ENCODE peak calls at places on chromosomes 3 and 15, in six cellular contexts. V, E, X, J, U and B are unnamed samples.

GRCh38 chr3:59006791-59007517 is 42.9 kb downstream of the CFAP20DC start:
- DNase-seq in E (no peak), U (no peak), V (no peak), J (no peak), X (no peak), B (no peak)

GRCh38 chr3:161372321-161373260 is 1.3 kb upstream of the SPTSSB start:
- DNase-seq in J (no peak), E (no peak), U (peak), X (peak), V (no peak), B (no peak)

GRCh38 chr3:71726106-71726505 is 904 bp upstream of the EIF4E3 start:
- DNase-seq in U (no peak), X (no peak), J (no peak), E (no peak), V (no peak), B (no peak)

GRCh38 chr3:175075269-175075668 is 216.1 kb downstream of the NAALADL2 start:
- DNase-seq in U (no peak), X (no peak), E (no peak), V (no peak), J (no peak), B (no peak)

GRCh38 chr15:71752604-71753289 is 57.6 kb upstream of the NR2E3 start:
- DNase-seq in J (no peak), U (peak), E (no peak), V (peak), X (peak), B (peak)

GRCh38 chr15:67415186-67415585 is 105.7 kb upstream of the C15orf61 start:
- DNase-seq in E (no peak), J (no peak), X (no peak), U (no peak), V (no peak), B (no peak)

GRCh38 chr3:66723231-66723630 is 222.4 kb upstream of the LRIG1 start:
- DNase-seq in V (no peak), J (no peak), X (no peak), E (no peak), U (no peak), B (no peak)

GRCh38 chr15:87522997-87523396 is 733.5 kb downstream of the NTRK3 start:
- DNase-seq in V (no peak), U (no peak), X (no peak), J (no peak), E (no peak), B (no peak)

GRCh38 chr15:52019394-52020252 is 604 bp downstream of the MAPK6 start:
- DNase-seq in U (peak), V (peak), E (peak), X (no peak), J (no peak), B (peak)

GRCh38 chr15:52020253-52021085 is 1.4 kb downstream of the MAPK6 start:
- DNase-seq in X (no peak), V (no peak), J (no peak), E (no peak), U (no peak), B (no peak)

GRCh38 chr15:52023169-52023922 is 4.3 kb downstream of the MAPK6 start:
- DNase-seq in V (no peak), E (no peak), X (no peak), U (no peak), J (no peak), B (peak)

GRCh38 chr15:52021892-52022540 is 3.0 kb downstream of the MAPK6 start:
- DNase-seq in J (no peak), U (no peak), V (no peak), E (no peak), X (no peak), B (no peak)

DNA sequence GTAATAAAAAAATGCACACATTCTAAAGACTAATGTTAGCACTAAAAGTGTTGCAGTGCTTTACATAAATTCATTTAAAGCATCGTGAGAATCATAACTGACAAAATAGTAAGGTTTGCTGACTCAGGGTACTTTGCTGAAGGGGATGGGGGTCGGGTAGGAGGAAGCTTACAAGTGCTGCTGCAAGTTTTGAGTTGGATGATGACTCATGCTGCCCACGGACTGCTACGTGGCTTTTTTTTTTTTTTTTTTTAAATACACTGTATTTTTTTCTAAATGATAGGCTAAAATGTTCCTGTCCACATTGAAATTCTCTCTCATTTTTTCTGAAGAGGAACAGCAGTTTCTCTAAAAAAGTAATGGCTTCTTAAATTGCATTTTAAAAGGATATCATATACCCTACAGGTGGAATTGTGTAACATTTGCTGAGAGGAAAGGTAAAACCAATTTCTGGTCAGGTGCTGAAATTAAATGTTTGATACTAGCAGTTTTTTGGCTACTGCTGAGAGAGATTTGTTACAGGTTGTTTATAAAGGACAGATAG is 2.2 kb downstream of the MAPK6 start:
- DNase-seq in X (peak), J (no peak), E (peak), V (peak), U (peak), B (peak)
- TF ChIP-seq CTCF in X (no peak), J (no peak), E (no peak), V (no peak), U (peak), B (no peak)

GRCh38 chr15:59918994-59919951 is 84.8 kb upstream of the FOXB1 start:
- DNase-seq in J (peak), U (no peak), X (no peak), V (no peak), E (no peak), B (peak)
- H3K27ac ChIP-seq in J (peak), U (no peak), X (no peak), V (no peak), E (no peak), B (no peak)

GRCh38 chr3:192487032-192487431 is 240.3 kb downstream of the FGF12 start:
- DNase-seq in V (no peak), E (no peak), U (no peak), J (no peak), X (no peak), B (no peak)

GRCh38 chr3:192482391-192482790 is 244.9 kb downstream of the FGF12 start:
- DNase-seq in E (no peak), X (no peak), V (no peak), J (no peak), U (no peak), B (no peak)

GRCh38 chr3:192481638-192482037 is 245.7 kb downstream of the FGF12 start:
- DNase-seq in X (no peak), J (no peak), V (no peak), U (no peak), E (no peak), B (no peak)

DNA sequence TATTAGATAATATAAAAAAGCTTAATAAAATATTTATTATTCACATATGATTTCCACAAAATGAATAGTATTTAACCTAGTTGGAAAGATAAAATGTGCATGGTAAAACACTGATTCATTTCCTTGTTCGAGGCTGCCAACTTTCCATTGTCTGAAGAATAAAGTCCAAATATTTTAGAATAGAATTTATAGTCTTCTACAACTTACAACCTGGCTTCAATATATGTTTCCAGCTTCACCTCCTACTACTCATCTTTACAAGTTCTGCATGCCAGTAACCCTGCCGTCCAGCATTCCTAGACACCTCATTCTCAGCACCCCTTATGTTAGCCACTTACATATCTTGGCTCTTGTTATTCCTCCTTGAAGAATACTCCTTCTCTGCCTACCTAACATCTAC is 244.5 kb downstream of the FGF12 start:
- DNase-seq in J (no peak), E (no peak), V (no peak), X (no peak), U (no peak), B (no peak)
- TF ChIP-seq SIN3A in J (no peak), E (no peak), V (no peak), X (no peak), U (no peak), B (no peak)

DNA sequence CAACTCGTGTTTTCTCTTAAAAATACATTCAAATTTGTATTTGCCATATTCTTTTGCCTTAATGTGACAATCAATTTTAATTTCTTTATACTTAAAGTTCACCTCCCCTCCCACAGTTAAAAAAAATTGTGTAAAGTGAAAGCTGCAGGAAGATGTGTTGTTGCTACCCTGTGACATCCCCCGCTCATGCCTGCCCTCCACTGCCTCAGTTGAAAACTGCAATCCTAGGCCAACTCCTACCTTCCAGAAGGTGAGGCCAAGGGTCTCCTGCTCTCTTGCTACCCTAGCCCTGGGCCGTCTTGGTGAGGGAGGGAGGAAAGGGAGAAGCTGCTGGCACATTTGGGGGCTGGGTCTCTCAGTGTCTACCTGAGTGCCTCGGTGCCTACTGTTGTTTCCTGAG is 57.0 kb upstream of the CMTM7 start:
- DNase-seq in J (no peak), X (no peak), E (no peak), V (no peak), U (no peak), B (no peak)
- TF ChIP-seq CTCF in J (peak), X (peak), E (peak), V (peak), U (no peak), B (peak)

GRCh38 chr3:125357837-125358236 is 17.3 kb downstream of the ZNF148 start:
- DNase-seq in V (no peak), J (no peak), E (no peak), X (no peak), U (no peak), B (no peak)

GRCh38 chr3:125353659-125354058 is 21.5 kb downstream of the ZNF148 start:
- DNase-seq in U (no peak), J (no peak), X (no peak), E (no peak), V (no peak), B (no peak)

GRCh38 chr3:125357032-125357658 is 18.0 kb downstream of the ZNF148 start:
- DNase-seq in V (peak), E (no peak), X (no peak), U (peak), J (no peak), B (no peak)

GRCh38 chr3:125358923-125359322 is 16.2 kb downstream of the ZNF148 start:
- DNase-seq in E (no peak), U (peak), J (no peak), X (no peak), V (no peak), B (no peak)

DNA sequence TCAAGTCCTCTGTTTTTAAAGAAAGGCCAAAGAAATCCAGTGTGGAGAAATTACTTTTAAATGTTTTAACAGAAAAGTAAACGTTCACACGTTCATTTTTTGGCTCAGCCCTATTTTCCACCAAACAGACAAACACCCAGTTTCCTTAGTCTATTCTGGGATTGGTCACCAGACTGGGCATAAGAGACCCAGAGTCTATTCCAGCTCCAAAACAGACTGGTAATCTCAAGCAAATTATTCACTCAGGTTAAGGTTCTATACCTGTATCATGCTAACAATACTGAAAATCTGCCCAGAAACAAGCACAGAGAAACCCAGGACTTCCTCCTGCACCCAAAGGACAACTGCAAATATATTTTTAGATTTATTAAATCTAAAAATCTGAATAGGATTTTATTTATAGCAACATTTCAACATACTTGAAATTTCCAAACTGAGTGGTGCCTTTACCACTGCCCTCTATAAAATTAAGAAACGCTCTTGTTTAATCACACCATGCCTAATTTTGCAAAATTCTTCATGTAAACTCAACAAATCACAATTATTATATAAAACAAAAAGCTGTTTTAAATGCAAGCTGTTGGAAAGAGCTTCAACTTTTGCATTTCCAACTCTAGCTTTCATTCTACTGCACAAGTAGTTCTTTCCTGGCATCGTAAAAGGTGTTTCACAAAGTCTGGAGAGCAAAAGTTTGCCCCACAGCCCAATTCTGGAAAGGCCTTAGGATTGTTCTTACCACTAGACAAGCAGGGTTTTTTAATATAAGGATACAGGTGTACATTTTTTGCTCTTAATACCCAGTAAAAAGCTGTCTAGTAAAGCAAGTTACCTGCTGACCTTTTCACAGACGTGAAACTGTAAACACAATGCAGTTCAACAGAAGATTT is 18.7 kb downstream of the ZNF148 start:
- DNase-seq in J (no peak), V (no peak), X (no peak), E (no peak), U (no peak), B (no peak)
- H3K27ac ChIP-seq in J (peak), V (peak), X (no peak), E (no peak), U (no peak), B (peak)

DNA sequence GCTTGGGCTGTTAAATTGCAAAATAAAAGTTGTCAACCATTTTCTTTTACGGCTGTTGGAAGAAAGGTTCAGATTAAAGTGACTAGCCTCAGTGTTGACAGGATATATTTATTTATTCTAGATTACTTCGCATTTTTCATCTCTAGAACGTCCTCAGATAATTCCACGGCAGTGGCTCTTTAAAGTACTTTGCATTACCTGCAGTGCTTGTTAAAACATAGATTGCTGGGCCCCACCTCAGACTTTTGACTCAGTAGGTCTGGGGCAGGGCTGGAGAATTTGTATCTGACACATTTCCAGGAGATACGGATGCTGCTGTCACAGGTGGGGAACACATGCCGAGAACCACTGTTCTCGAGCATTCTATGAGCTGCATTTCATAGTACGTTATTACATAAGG is 292.7 kb downstream of the EDEM1 start:
- DNase-seq in V (no peak), J (no peak), U (no peak), X (no peak), E (no peak), B (no peak)
- TF ChIP-seq SIN3A in V (no peak), J (no peak), U (no peak), X (no peak), E (no peak), B (no peak)

GRCh38 chr3:154758109-154758868 is 321.8 kb upstream of the MME start:
- DNase-seq in V (no peak), E (no peak), J (no peak), X (no peak), U (peak), B (no peak)
- TF ChIP-seq CTCF in V (no peak), E (peak), J (no peak), X (peak), U (peak), B (peak)

GRCh38 chr15:22954326-22954725 is 25.8 kb downstream of the CYFIP1 start:
- DNase-seq in U (no peak), X (no peak), E (no peak), V (no peak), J (no peak), B (no peak)

GRCh38 chr15:22954798-22955543 is 25.2 kb downstream of the CYFIP1 start:
- DNase-seq in X (no peak), V (peak), U (no peak), E (no peak), J (no peak), B (no peak)

GRCh38 chr15:22956980-22957264 is 23.2 kb downstream of the CYFIP1 start:
- DNase-seq in U (no peak), V (no peak), J (no peak), X (no peak), E (no peak), B (no peak)

GRCh38 chr15:22956257-22956979 is 23.8 kb downstream of the CYFIP1 start:
- DNase-seq in U (peak), J (no peak), E (no peak), X (no peak), V (no peak), B (no peak)

GRCh38 chr15:22955544-22956085 is 24.6 kb downstream of the CYFIP1 start:
- DNase-seq in V (no peak), J (no peak), U (no peak), E (no peak), X (no peak), B (no peak)
- H3K27ac ChIP-seq in V (no peak), J (no peak), U (no peak), E (no peak), X (no peak), B (no peak)